ENCODE peak calls at places on chromosomes 11 and 22, in ten cellular contexts. F, E, H, R, J, O, B, K, P and N are unnamed samples.
A peak's percentile ranks its signal among the peaks of the same experiment; 100 is the strongest.

GRCh38 chr11:62880803-62881578 is at the start of gene SLC3A2:
- DNase-seq in F (peak; percentile 86), E (peak; percentile 89), H (peak; percentile 82), R (peak; percentile 89), J (peak; percentile 88), O (peak; percentile 93), B (peak; percentile 68), K (peak; percentile 94), P (peak; percentile 91), N (peak; percentile 90)

GRCh38 chr11:113581713-113582112 is 106.5 kb upstream of the DRD2 start:
- DNase-seq in F (no peak), E (no peak), H (no peak), R (no peak), J (no peak), O (no peak), B (no peak), K (no peak), P (no peak), N (no peak)

GRCh38 chr11:76769645-76770586 is 13.2 kb upstream of the TSKU start:
- DNase-seq in F (no peak), E (no peak), H (peak; percentile 72), R (no peak), J (no peak), O (peak; percentile 57), B (no peak), K (peak; percentile 92), P (peak; percentile 79), N (no peak)

GRCh38 chr11:27209562-27210005 is 153.4 kb downstream of the CCDC34 start:
- DNase-seq in F (peak; percentile 41), E (no peak), H (peak; percentile 93), R (no peak), J (peak; percentile 48), O (no peak), B (peak; percentile 40), K (no peak), P (peak; percentile 47), N (peak; percentile 83)

GRCh38 chr11:110128161-110128560 is 35.0 kb downstream of the ZC3H12C start:
- DNase-seq in F (no peak), E (no peak), H (peak; percentile 42), R (no peak), J (no peak), O (no peak), B (no peak), K (no peak), P (no peak), N (no peak)

GRCh38 chr11:43573233-43573632 is 107.3 kb upstream of the HSD17B12 start:
- DNase-seq in F (no peak), E (no peak), H (no peak), R (peak; percentile 51), J (no peak), O (no peak), B (peak; percentile 16), K (no peak), P (peak; percentile 35), N (no peak)

GRCh38 chr22:35425971-35426800 is 26.2 kb downstream of the MCM5 start:
- DNase-seq in F (no peak), E (no peak), H (peak; percentile 38), R (no peak), J (no peak), O (no peak), B (no peak), K (no peak), P (no peak), N (no peak)

GRCh38 chr11:102139081-102139498 is 28.8 kb downstream of the YAP1 start:
- DNase-seq in F (peak; percentile 51), E (no peak), H (peak; percentile 93), R (no peak), J (no peak), O (no peak), B (no peak), K (no peak), P (no peak), N (no peak)

GRCh38 chr22:28314959-28315358 is 364.7 kb downstream of the TTC28 start:
- DNase-seq in F (no peak), E (no peak), H (no peak), R (no peak), J (no peak), O (no peak), B (no peak), K (no peak), P (no peak), N (no peak)

GRCh38 chr11:59224419-59224928 is 11.7 kb upstream of the MPEG1 start:
- DNase-seq in F (peak; percentile 39), E (no peak), H (no peak), R (no peak), J (no peak), O (no peak), B (no peak), K (no peak), P (peak; percentile 29), N (no peak)

GRCh38 chr11:126317681-126318641 is 14.1 kb downstream of the DCPS start:
- DNase-seq in F (peak; percentile 81), E (peak; percentile 76), H (peak; percentile 83), R (no peak), J (peak; percentile 81), O (peak; percentile 48), B (no peak), K (peak; percentile 52), P (peak; percentile 93), N (peak; percentile 15)

GRCh38 chr22:30606455-30607299 is at the start of gene TCN2:
- DNase-seq in F (peak; percentile 76), E (peak; percentile 77), H (peak; percentile 77), R (no peak), J (peak; percentile 70), O (peak; percentile 74), B (no peak), K (peak; percentile 89), P (peak; percentile 82), N (no peak)

GRCh38 chr11:60130496-60130895 is 42.0 kb downstream of the MS4A2 start:
- DNase-seq in F (peak; percentile 8), E (no peak), H (no peak), R (peak; percentile 61), J (no peak), O (no peak), B (peak; percentile 47), K (no peak), P (peak; percentile 61), N (no peak)

GRCh38 chr11:123145220-123145619 is 49.8 kb downstream of the CLMP start:
- DNase-seq in F (no peak), E (peak; percentile 49), H (peak; percentile 87), R (no peak), J (no peak), O (peak; percentile 57), B (peak; percentile 73), K (no peak), P (peak; percentile 93), N (peak; percentile 72)

GRCh38 chr11:88345408-88345807 is 7.9 kb upstream of the CTSC start:
- DNase-seq in F (no peak), E (no peak), H (peak; percentile 54), R (no peak), J (no peak), O (no peak), B (no peak), K (no peak), P (no peak), N (no peak)

GRCh38 chr11:96177132-96177531 is 165.9 kb downstream of the MAML2 start:
- DNase-seq in F (no peak), E (no peak), H (no peak), R (no peak), J (no peak), O (no peak), B (no peak), K (no peak), P (no peak), N (no peak)

GRCh38 chr11:66068923-66069714 is 953 bp upstream of the PACS1 start:
- DNase-seq in F (peak; percentile 62), E (peak; percentile 47), H (peak; percentile 63), R (peak; percentile 68), J (peak; percentile 40), O (no peak), B (no peak), K (no peak), P (peak; percentile 70), N (no peak)

GRCh38 chr11:119745112-119745511 is 16.1 kb upstream of the NECTIN1 start:
- DNase-seq in F (no peak), E (no peak), H (no peak), R (no peak), J (no peak), O (peak; percentile 32), B (no peak), K (no peak), P (no peak), N (no peak)

GRCh38 chr22:22408731-22409696 is 99.5 kb downstream of the ZNF280B start:
- DNase-seq in F (no peak), E (peak; percentile 29), H (peak; percentile 4), R (peak; percentile 87), J (no peak), O (no peak), B (peak; percentile 33), K (no peak), P (peak; percentile 53), N (no peak)
- TF ChIP-seq CTCF in F (peak; percentile 39), E (no peak), H (peak; percentile 24), R (peak; percentile 85), J (peak; percentile 32), O (peak; percentile 24), B (peak; percentile 68), K (peak; percentile 24), P (peak; percentile 47), N (peak; percentile 37)

DNA sequence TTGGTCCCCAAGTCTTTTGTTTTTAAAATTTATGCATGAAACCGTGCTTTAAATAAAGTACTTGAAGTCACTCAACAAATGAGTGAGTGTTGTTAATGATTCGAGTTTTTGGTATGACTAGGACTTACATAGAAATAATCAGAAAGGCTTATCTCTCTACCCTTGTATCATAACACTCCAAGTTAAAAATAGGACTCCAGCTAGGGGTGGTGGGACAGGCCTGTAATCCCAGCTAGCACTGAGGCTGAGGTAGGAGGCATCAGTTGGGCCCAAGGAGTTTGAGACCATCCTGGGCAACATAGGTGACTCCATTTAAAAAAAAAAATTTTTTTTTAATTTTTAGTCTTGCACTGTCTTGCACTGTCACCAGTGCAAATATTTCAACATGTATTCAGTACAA is 55.6 kb downstream of the BCL2L13 start:
- DNase-seq in F (no peak), E (no peak), H (no peak), R (no peak), J (no peak), O (no peak), B (no peak), K (no peak), P (no peak), N (no peak)
- H3K4me1 ChIP-seq in F (peaks cover 5% of the 10 kb centered on the region), E (no peaks in the 10 kb centered on the region), H (peaks cover 3% of the 10 kb centered on the region), R (no peaks in the 10 kb centered on the region), J (peaks cover 21% of the 10 kb centered on the region), O (no peaks in the 10 kb centered on the region), B (no peaks in the 10 kb centered on the region), K (no peaks in the 10 kb centered on the region), P (no peaks in the 10 kb centered on the region), N (no peaks in the 10 kb centered on the region)

GRCh38 chr11:92735039-92735438 is 234.4 kb upstream of the MTNR1B start:
- DNase-seq in F (no peak), E (no peak), H (no peak), R (no peak), J (no peak), O (no peak), B (no peak), K (no peak), P (no peak), N (no peak)
- TF ChIP-seq CTCF in F (peak; percentile 40), E (no peak), H (peak; percentile 12), R (peak; percentile 46), J (peak; percentile 55), O (no peak), B (peak; percentile 49), K (no peak), P (no peak), N (peak; percentile 22)

DNA sequence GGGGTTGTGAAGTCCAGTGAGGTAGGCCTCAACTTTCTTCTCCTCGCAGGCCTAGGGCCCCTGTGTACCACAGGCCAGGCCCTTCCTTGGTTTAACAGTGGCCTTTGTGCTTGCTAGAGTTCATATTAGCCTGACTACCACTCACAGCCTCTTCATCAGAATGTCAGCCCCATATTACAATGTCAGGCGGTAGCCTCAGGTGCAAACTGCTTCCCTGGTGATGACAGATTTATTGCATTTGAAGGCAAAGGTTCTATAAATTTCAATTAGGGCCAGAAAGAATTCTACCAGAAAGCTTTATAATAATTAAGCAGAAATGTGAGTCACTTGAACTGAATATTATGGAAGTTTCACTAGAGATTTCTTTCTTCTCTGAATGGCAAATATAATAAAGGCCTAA is 210.4 kb downstream of the CWF19L2 start:
- DNase-seq in F (no peak), E (no peak), H (no peak), R (no peak), J (no peak), O (no peak), B (no peak), K (no peak), P (no peak), N (no peak)
- H3K4me1 ChIP-seq in F (no peaks in the 10 kb centered on the region), E (no peaks in the 10 kb centered on the region), H (no peaks in the 10 kb centered on the region), R (no peaks in the 10 kb centered on the region), J (no peaks in the 10 kb centered on the region), O (no peaks in the 10 kb centered on the region), B (no peaks in the 10 kb centered on the region), K (no peaks in the 10 kb centered on the region), P (no peaks in the 10 kb centered on the region), N (no peaks in the 10 kb centered on the region)